ENCODE peak calls at places on chromosomes 2 and 18, in nine cellular contexts. B, U, G, M, E, A, W, O and P are unnamed samples.

GRCh38 chr2:73175663-73176204 is 26.6 kb upstream of the NOTO start:
- DNase-seq in B (peak; percentile 90), U (peak; percentile 89), G (peak; percentile 89), M (peak; percentile 65), E (peak; percentile 93), A (peak; percentile 82), W (peak; percentile 76), O (peak; percentile 96), P (peak; percentile 89)

GRCh38 chr2:24253303-24253919 is 78.6 kb downstream of the FAM228A start:
- DNase-seq in B (no peak), U (no peak), G (no peak), M (no peak), E (no peak), A (peak; percentile 6), W (no peak), O (peak; percentile 18), P (no peak)

GRCh38 chr2:196101325-196101981 is 32.8 kb upstream of the DNAH7 start:
- DNase-seq in B (no peak), U (peak; percentile 76), G (no peak), M (no peak), E (peak; percentile 82), A (peak; percentile 43), W (no peak), O (no peak), P (no peak)

GRCh38 chr2:95086017-95086416 is 35.6 kb downstream of the MRPS5 start:
- DNase-seq in B (no peak), U (no peak), G (no peak), M (no peak), E (no peak), A (no peak), W (no peak), O (no peak), P (no peak)

GRCh38 chr2:189581354-189582139 is 961 bp upstream of the SLC40A1 start:
- DNase-seq in B (no peak), U (peak; percentile 53), G (peak; percentile 42), M (peak; percentile 33), E (peak; percentile 56), A (peak; percentile 18), W (peak; percentile 23), O (peak; percentile 56), P (peak; percentile 44)

GRCh38 chr18:35634376-35634775 is 52.8 kb downstream of the GALNT1 start:
- DNase-seq in B (no peak), U (no peak), G (no peak), M (no peak), E (no peak), A (no peak), W (no peak), O (no peak), P (no peak)

GRCh38 chr2:84830095-84830494 is 50.8 kb downstream of the TRABD2A start:
- DNase-seq in B (peak; percentile 74), U (peak; percentile 60), G (peak; percentile 75), M (no peak), E (peak; percentile 83), A (peak; percentile 18), W (peak; percentile 63), O (no peak), P (no peak)

GRCh38 chr18:47215554-47216138 is 35.8 kb downstream of the SKOR2 start:
- DNase-seq in B (no peak), U (no peak), G (no peak), M (peak; percentile 14), E (no peak), A (peak; percentile 78), W (no peak), O (peak; percentile 55), P (peak; percentile 5)

GRCh38 chr2:59066787-59067399 is 825.8 kb upstream of the FANCL start:
- DNase-seq in B (no peak), U (no peak), G (no peak), M (no peak), E (peak; percentile 65), A (no peak), W (no peak), O (no peak), P (no peak)

GRCh38 chr2:100246163-100247145 is 75.8 kb downstream of the LONRF2 start:
- DNase-seq in B (no peak), U (no peak), G (no peak), M (no peak), E (peak; percentile 76), A (no peak), W (no peak), O (no peak), P (no peak)

GRCh38 chr2:108988076-108988795 is 784 bp downstream of the EDAR start:
- DNase-seq in B (no peak), U (no peak), G (no peak), M (no peak), E (no peak), A (no peak), W (no peak), O (no peak), P (peak; percentile 12)

GRCh38 chr2:44148997-44149396 is 19.7 kb upstream of the PPM1B start:
- DNase-seq in B (no peak), U (no peak), G (no peak), M (no peak), E (no peak), A (no peak), W (no peak), O (no peak), P (no peak)
- H3K4me3 ChIP-seq in B (no peak overlapping the region), U (no peak overlapping the region), G (no peak overlapping the region), M (no peak overlapping the region), E (no peak overlapping the region), A (no peak overlapping the region), W (no peak overlapping the region), O (no peak overlapping the region), P (no peak overlapping the region)

DNA sequence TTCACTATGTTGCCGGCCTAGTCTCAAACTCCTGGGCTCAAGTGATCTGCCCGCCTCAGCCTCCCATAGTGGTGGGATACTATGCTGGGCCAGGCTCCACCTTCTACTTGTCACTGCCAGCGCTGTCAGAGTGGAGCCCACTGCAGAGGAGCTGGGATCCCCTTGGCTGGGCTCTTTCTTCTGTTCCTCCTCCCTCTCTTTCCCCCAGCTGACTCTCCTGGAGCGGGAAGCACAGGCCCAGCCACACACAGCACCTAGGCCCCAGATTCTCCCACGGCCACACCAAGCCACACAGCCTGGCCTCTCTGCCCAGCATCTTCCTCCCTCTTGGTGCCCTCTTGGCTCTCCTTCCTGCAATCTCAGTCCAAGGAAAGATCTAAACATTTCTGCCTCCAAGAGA is 3.7 kb upstream of the GAREM2 start:
- DNase-seq in B (peak; percentile 45), U (peak; percentile 26), G (no peak), M (no peak), E (peak; percentile 31), A (no peak), W (peak; percentile 16), O (peak; percentile 14), P (no peak)
- H3K27ac ChIP-seq in B (no peak overlapping the region), U (no peak overlapping the region), G (no peak overlapping the region), M (no peak overlapping the region), E (no peak overlapping the region), A (no peak overlapping the region), W (no peak overlapping the region), O (no peak overlapping the region), P (no peak overlapping the region)

DNA sequence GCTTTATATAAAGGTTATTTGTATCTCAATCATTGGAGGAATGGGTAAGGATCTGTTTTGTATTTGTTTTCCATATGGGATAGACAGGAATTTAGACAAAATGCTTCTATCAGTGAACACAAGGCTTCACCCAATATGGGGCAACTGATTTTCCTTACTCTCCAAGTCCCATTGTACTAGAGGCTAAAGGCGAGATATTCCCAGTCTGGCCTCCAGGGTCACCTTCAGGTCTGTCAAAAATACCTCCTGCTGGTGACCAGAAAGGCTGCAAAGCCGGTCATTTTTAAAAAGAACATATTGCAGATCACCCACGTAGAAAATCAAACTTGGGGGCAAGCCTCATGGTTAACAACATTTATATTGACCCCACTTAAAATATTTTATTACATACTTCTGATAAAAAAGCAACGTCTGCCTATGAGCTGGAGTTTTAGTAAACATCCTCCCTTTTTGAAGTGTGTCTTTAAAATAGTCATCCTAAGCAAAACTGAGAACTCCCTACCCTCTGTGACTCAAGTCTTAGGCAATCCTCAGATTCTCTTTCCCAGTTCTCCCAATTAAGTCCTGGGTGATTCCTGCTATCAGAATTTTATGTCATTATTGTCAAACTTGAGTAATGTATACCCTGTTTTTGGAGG is 276.6 kb downstream of the MREG start:
- DNase-seq in B (no peak), U (no peak), G (no peak), M (no peak), E (no peak), A (peak; percentile 82), W (no peak), O (no peak), P (no peak)
- TF ChIP-seq CTCF in B (no peak), U (no peak), G (no peak), M (no peak), E (no peak), A (peak; percentile 42), W (no peak), O (peak; percentile 52), P (no peak)

GRCh38 chr18:2847341-2848144 is 737 bp downstream of the EMILIN2 start:
- DNase-seq in B (peak; percentile 73), U (peak; percentile 55), G (peak; percentile 60), M (no peak), E (peak; percentile 86), A (peak; percentile 62), W (no peak), O (peak; percentile 93), P (no peak)

GRCh38 chr18:2848145-2848878 is 1.5 kb downstream of the EMILIN2 start:
- DNase-seq in B (no peak), U (no peak), G (no peak), M (no peak), E (no peak), A (peak; percentile 16), W (no peak), O (peak; percentile 69), P (no peak)

GRCh38 chr18:2846638-2847340 is at the start of gene EMILIN2:
- DNase-seq in B (peak; percentile 87), U (peak; percentile 89), G (peak; percentile 92), M (peak; percentile 19), E (peak; percentile 95), A (peak; percentile 73), W (peak; percentile 79), O (peak; percentile 87), P (peak; percentile 28)

GRCh38 chr18:2850816-2851215 is 4.0 kb downstream of the EMILIN2 start:
- DNase-seq in B (no peak), U (no peak), G (no peak), M (no peak), E (no peak), A (no peak), W (no peak), O (no peak), P (no peak)

GRCh38 chr18:2848879-2849254 is 2.1 kb downstream of the EMILIN2 start:
- DNase-seq in B (no peak), U (no peak), G (no peak), M (no peak), E (no peak), A (peak; percentile 18), W (no peak), O (peak; percentile 80), P (no peak)
- H3K4me3 ChIP-seq in B (peak overlapping the region; percentile 54), U (no peak overlapping the region), G (peak overlapping the region; percentile 62), M (no peak overlapping the region), E (no peak overlapping the region), A (peak overlapping the region; percentile 71), W (peak overlapping the region; percentile 54), O (no peak overlapping the region), P (no peak overlapping the region)